ENCODE peak calls at places on chromosome 15, in ten cellular contexts. One of them, this sample, is unnamed.

GRCh38 chr15:49215768-49216739 is 46.0 kb downstream of the GALK2 start:
- DNase-seq in fibroblast of mammary gland: no peak
- DNase-seq in epithelial cell of esophagus: peak; percentile 40
- DNase-seq in heart right ventricle: peak; percentile 45
- DNase-seq in CD8-positive, alpha-beta T cell: no peak
- DNase-seq in A549: peak; percentile 19
- DNase-seq in fibroblast of pulmonary artery: no peak
- DNase-seq in brain microvascular endothelial cell: no peak
- DNase-seq in WTC11: peak; percentile 19
- DNase-seq in heart left ventricle: peak; percentile 84
- DNase-seq in this sample: no peak

GRCh38 chr15:96225642-96226259 is 104.7 kb upstream of the NR2F2 start:
- DNase-seq in CD8-positive, alpha-beta T cell: no peak
- DNase-seq in A549: no peak
- DNase-seq in brain microvascular endothelial cell: no peak
- DNase-seq in fibroblast of mammary gland: no peak
- DNase-seq in heart right ventricle: no peak
- DNase-seq in epithelial cell of esophagus: peak; percentile 72
- DNase-seq in WTC11: no peak
- DNase-seq in fibroblast of pulmonary artery: no peak
- DNase-seq in heart left ventricle: no peak
- DNase-seq in this sample: no peak

GRCh38 chr15:82056900-82057825 is 11.3 kb upstream of the MEX3B start:
- DNase-seq in fibroblast of pulmonary artery: no peak
- DNase-seq in heart left ventricle: no peak
- DNase-seq in fibroblast of mammary gland: no peak
- DNase-seq in CD8-positive, alpha-beta T cell: no peak
- DNase-seq in A549: no peak
- DNase-seq in brain microvascular endothelial cell: no peak
- DNase-seq in heart right ventricle: no peak
- DNase-seq in WTC11: no peak
- DNase-seq in epithelial cell of esophagus: no peak
- DNase-seq in this sample: no peak

GRCh38 chr15:49877871-49878511 is 241.0 kb downstream of the ATP8B4 start:
- DNase-seq in CD8-positive, alpha-beta T cell: no peak
- DNase-seq in A549: no peak
- DNase-seq in brain microvascular endothelial cell: no peak
- DNase-seq in fibroblast of pulmonary artery: peak; percentile 79
- DNase-seq in fibroblast of mammary gland: peak; percentile 83
- DNase-seq in heart right ventricle: no peak
- DNase-seq in heart left ventricle: no peak
- DNase-seq in epithelial cell of esophagus: no peak
- DNase-seq in WTC11: no peak
- DNase-seq in this sample: no peak

GRCh38 chr15:38699633-38700230 is 135.1 kb upstream of the RASGRP1 start:
- DNase-seq in WTC11: peak; percentile 67
- DNase-seq in heart right ventricle: peak; percentile 55
- DNase-seq in CD8-positive, alpha-beta T cell: peak; percentile 70
- DNase-seq in fibroblast of mammary gland: peak; percentile 68
- DNase-seq in fibroblast of pulmonary artery: peak; percentile 77
- DNase-seq in epithelial cell of esophagus: peak; percentile 79
- DNase-seq in A549: peak; percentile 61
- DNase-seq in heart left ventricle: peak; percentile 34
- DNase-seq in brain microvascular endothelial cell: peak; percentile 71
- DNase-seq in this sample: peak; percentile 69

GRCh38 chr15:50055333-50056278 is 63.4 kb downstream of the ATP8B4 start:
- DNase-seq in epithelial cell of esophagus: no peak
- DNase-seq in heart left ventricle: peak; percentile 34
- DNase-seq in brain microvascular endothelial cell: peak; percentile 81
- DNase-seq in CD8-positive, alpha-beta T cell: no peak
- DNase-seq in fibroblast of mammary gland: peak; percentile 99
- DNase-seq in A549: no peak
- DNase-seq in heart right ventricle: peak; percentile 25
- DNase-seq in WTC11: no peak
- DNase-seq in fibroblast of pulmonary artery: peak; percentile 93
- DNase-seq in this sample: no peak

GRCh38 chr15:80674245-80674614 is 20.9 kb upstream of the ABHD17C start:
- DNase-seq in fibroblast of pulmonary artery: peak; percentile 59
- DNase-seq in CD8-positive, alpha-beta T cell: no peak
- DNase-seq in brain microvascular endothelial cell: no peak
- DNase-seq in fibroblast of mammary gland: peak; percentile 15
- DNase-seq in epithelial cell of esophagus: peak; percentile 71
- DNase-seq in heart left ventricle: no peak
- DNase-seq in heart right ventricle: no peak
- DNase-seq in WTC11: no peak
- DNase-seq in A549: no peak
- DNase-seq in this sample: no peak

GRCh38 chr15:96264801-96265515 is 65.5 kb upstream of the NR2F2 start:
- DNase-seq in epithelial cell of esophagus: peak; percentile 53
- DNase-seq in WTC11: no peak
- DNase-seq in fibroblast of mammary gland: no peak
- DNase-seq in heart right ventricle: no peak
- DNase-seq in brain microvascular endothelial cell: peak; percentile 72
- DNase-seq in CD8-positive, alpha-beta T cell: no peak
- DNase-seq in fibroblast of pulmonary artery: peak; percentile 28
- DNase-seq in A549: peak; percentile 64
- DNase-seq in heart left ventricle: no peak
- DNase-seq in this sample: no peak

GRCh38 chr15:31065824-31066223 is 35.7 kb downstream of the TRPM1 start:
- DNase-seq in WTC11: no peak
- DNase-seq in fibroblast of mammary gland: no peak
- DNase-seq in A549: no peak
- DNase-seq in brain microvascular endothelial cell: no peak
- DNase-seq in fibroblast of pulmonary artery: no peak
- DNase-seq in epithelial cell of esophagus: peak; percentile 76
- DNase-seq in heart left ventricle: no peak
- DNase-seq in CD8-positive, alpha-beta T cell: no peak
- DNase-seq in heart right ventricle: no peak
- DNase-seq in this sample: no peak

GRCh38 chr15:100454148-100454547 is 74.6 kb downstream of the CERS3 start:
- DNase-seq in A549: no peak
- DNase-seq in brain microvascular endothelial cell: no peak
- DNase-seq in heart left ventricle: no peak
- DNase-seq in CD8-positive, alpha-beta T cell: no peak
- DNase-seq in fibroblast of pulmonary artery: no peak
- DNase-seq in WTC11: no peak
- DNase-seq in fibroblast of mammary gland: no peak
- DNase-seq in epithelial cell of esophagus: no peak
- DNase-seq in heart right ventricle: no peak
- DNase-seq in this sample: no peak

DNA sequence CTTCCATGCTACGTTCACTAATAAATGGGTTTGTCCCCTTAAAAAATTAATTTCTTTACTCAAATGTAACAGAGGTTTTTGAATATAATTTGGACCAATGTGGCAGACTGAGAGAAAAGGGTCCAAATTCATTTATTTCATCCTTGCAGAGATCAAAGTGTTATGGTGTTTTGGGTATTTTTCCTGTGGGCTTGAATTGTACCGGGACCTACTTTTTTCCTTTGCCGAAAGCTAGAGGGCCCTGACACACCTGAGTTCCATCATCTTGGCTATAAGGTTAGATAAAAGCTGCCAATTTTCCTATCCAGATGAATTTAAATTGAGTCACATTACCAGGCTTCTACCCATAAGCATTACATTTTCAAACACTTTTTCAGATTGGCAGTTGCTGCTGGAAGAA is 893 bp downstream of the CCNB2 start:
- DNase-seq in A549: peak; percentile 20
- DNase-seq in heart left ventricle: no peak
- DNase-seq in CD8-positive, alpha-beta T cell: no peak
- DNase-seq in fibroblast of mammary gland: no peak
- DNase-seq in fibroblast of pulmonary artery: no peak
- DNase-seq in WTC11: no peak
- DNase-seq in brain microvascular endothelial cell: no peak
- DNase-seq in heart right ventricle: no peak
- DNase-seq in epithelial cell of esophagus: peak; percentile 28
- DNase-seq in this sample: no peak
- TF ChIP-seq CTCF in A549: peak; percentile 55
- TF ChIP-seq CTCF in heart left ventricle: no peak
- TF ChIP-seq CTCF in CD8-positive, alpha-beta T cell: no peak
- TF ChIP-seq CTCF in fibroblast of mammary gland: peak; percentile 23
- TF ChIP-seq CTCF in fibroblast of pulmonary artery: peak; percentile 6
- TF ChIP-seq CTCF in WTC11: no peak
- TF ChIP-seq CTCF in brain microvascular endothelial cell: peak; percentile 25
- TF ChIP-seq CTCF in heart right ventricle: no peak
- TF ChIP-seq CTCF in epithelial cell of esophagus: peak; percentile 53
- TF ChIP-seq CTCF in this sample: no peak

GRCh38 chr15:63860161-63860954 is 26.6 kb upstream of the HERC1 start:
- DNase-seq in WTC11: no peak
- DNase-seq in epithelial cell of esophagus: no peak
- DNase-seq in heart left ventricle: peak; percentile 30
- DNase-seq in fibroblast of pulmonary artery: no peak
- DNase-seq in A549: no peak
- DNase-seq in heart right ventricle: no peak
- DNase-seq in fibroblast of mammary gland: no peak
- DNase-seq in brain microvascular endothelial cell: no peak
- DNase-seq in CD8-positive, alpha-beta T cell: peak; percentile 58
- DNase-seq in this sample: no peak

GRCh38 chr15:63857459-63857856 is 23.7 kb upstream of the HERC1 start:
- DNase-seq in heart left ventricle: peak; percentile 37
- DNase-seq in heart right ventricle: peak; percentile 20
- DNase-seq in A549: no peak
- DNase-seq in epithelial cell of esophagus: no peak
- DNase-seq in fibroblast of mammary gland: no peak
- DNase-seq in CD8-positive, alpha-beta T cell: no peak
- DNase-seq in WTC11: no peak
- DNase-seq in fibroblast of pulmonary artery: no peak
- DNase-seq in brain microvascular endothelial cell: no peak
- DNase-seq in this sample: no peak

GRCh38 chr15:63856711-63857458 is 23.1 kb upstream of the HERC1 start:
- DNase-seq in heart left ventricle: no peak
- DNase-seq in heart right ventricle: no peak
- DNase-seq in epithelial cell of esophagus: peak; percentile 40
- DNase-seq in WTC11: no peak
- DNase-seq in A549: no peak
- DNase-seq in brain microvascular endothelial cell: peak; percentile 55
- DNase-seq in fibroblast of mammary gland: peak; percentile 21
- DNase-seq in CD8-positive, alpha-beta T cell: no peak
- DNase-seq in fibroblast of pulmonary artery: peak; percentile 73
- DNase-seq in this sample: no peak

GRCh38 chr15:63858881-63859280 is 25.1 kb upstream of the HERC1 start:
- DNase-seq in CD8-positive, alpha-beta T cell: no peak
- DNase-seq in fibroblast of pulmonary artery: peak; percentile 93
- DNase-seq in heart left ventricle: peak; percentile 46
- DNase-seq in heart right ventricle: peak; percentile 48
- DNase-seq in brain microvascular endothelial cell: peak; percentile 87
- DNase-seq in epithelial cell of esophagus: no peak
- DNase-seq in fibroblast of mammary gland: peak; percentile 18
- DNase-seq in A549: no peak
- DNase-seq in WTC11: no peak
- DNase-seq in this sample: no peak

DNA sequence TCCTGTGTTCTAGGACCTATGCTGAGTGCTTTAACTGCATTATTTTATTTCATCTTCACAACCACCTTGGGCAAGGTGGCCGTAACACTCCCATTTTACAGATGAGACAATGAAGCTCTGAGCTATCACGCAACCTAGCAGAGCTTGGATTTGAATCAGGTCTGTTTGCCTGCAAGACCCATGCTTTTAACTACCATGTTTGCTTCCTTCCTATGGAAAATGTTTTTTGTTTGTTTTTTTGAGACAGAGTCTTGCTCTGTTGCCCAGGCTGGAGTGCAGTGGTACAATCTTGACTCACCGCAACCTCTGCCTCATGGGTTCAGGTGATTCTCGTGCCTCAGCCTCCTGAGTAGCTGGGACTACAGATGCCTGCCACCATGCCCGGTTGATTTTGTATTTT is 24.7 kb upstream of the HERC1 start:
- DNase-seq in WTC11: no peak
- DNase-seq in fibroblast of mammary gland: no peak
- DNase-seq in A549: no peak
- DNase-seq in epithelial cell of esophagus: no peak
- DNase-seq in brain microvascular endothelial cell: no peak
- DNase-seq in CD8-positive, alpha-beta T cell: no peak
- DNase-seq in heart right ventricle: no peak
- DNase-seq in heart left ventricle: no peak
- DNase-seq in fibroblast of pulmonary artery: no peak
- DNase-seq in this sample: no peak
- TF ChIP-seq CTCF in WTC11: no peak
- TF ChIP-seq CTCF in fibroblast of mammary gland: no peak
- TF ChIP-seq CTCF in A549: no peak
- TF ChIP-seq CTCF in epithelial cell of esophagus: no peak
- TF ChIP-seq CTCF in brain microvascular endothelial cell: no peak
- TF ChIP-seq CTCF in CD8-positive, alpha-beta T cell: no peak
- TF ChIP-seq CTCF in heart right ventricle: no peak
- TF ChIP-seq CTCF in heart left ventricle: no peak
- TF ChIP-seq CTCF in fibroblast of pulmonary artery: no peak
- TF ChIP-seq CTCF in this sample: no peak

DNA sequence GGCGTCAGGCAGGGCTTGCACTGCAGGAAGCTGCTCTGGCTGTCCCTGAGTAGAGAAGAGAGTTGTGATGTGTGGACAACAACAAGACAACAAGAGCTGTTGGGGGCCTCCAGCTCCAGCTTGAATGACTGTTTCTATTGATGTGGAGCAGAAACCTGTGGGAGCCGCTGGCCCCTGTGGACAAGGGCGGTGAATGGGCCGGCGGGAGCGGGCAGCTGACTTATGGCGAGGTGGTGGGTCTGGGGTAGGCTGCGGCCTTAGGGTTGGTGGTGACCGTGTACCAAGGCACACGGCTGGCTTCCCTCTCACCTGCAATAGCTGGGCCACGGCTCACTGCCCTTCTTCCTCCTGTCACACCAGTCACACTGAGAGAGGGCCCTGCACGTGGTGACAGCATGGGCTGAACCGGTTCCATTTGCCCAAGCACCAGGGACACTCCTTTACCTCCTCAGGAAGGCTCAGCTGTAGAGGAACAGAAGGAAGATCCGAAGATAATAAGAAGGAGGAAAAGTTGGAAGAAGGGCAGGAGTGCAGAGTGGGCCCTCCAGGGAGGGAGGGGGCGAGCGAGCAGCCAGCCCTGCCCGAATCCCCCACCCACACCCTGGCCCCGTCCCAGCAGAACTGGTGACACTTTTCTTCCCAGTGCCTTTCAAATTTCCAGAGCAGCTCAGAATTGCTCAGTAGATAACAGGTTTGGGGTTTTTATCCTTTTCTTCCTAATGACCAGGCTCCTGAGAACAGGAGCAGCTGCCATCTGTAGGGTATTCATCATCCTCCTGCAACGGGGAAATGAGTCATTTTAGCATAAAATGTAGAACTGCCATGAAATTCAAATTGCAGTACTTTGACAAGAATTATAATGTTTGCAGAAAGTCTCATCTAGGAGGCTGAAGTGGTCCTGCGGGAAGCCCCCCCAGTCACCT is 136.9 kb downstream of the TJP1 start:
- DNase-seq in WTC11: no peak
- DNase-seq in CD8-positive, alpha-beta T cell: no peak
- DNase-seq in fibroblast of pulmonary artery: peak; percentile 55
- DNase-seq in heart left ventricle: no peak
- DNase-seq in brain microvascular endothelial cell: peak; percentile 33
- DNase-seq in epithelial cell of esophagus: peak; percentile 46
- DNase-seq in fibroblast of mammary gland: peak; percentile 72
- DNase-seq in A549: no peak
- DNase-seq in heart right ventricle: no peak
- DNase-seq in this sample: no peak
- TF ChIP-seq CTCF in WTC11: no peak
- TF ChIP-seq CTCF in CD8-positive, alpha-beta T cell: no peak
- TF ChIP-seq CTCF in fibroblast of pulmonary artery: no peak
- TF ChIP-seq CTCF in heart left ventricle: no peak
- TF ChIP-seq CTCF in brain microvascular endothelial cell: no peak
- TF ChIP-seq CTCF in epithelial cell of esophagus: no peak
- TF ChIP-seq CTCF in fibroblast of mammary gland: no peak
- TF ChIP-seq CTCF in A549: no peak
- TF ChIP-seq CTCF in heart right ventricle: no peak
- TF ChIP-seq CTCF in this sample: no peak

GRCh38 chr15:84023636-84024035 is 211.9 kb upstream of the GOLGA6L4 start:
- DNase-seq in A549: peak; percentile 51
- DNase-seq in epithelial cell of esophagus: peak; percentile 54
- DNase-seq in CD8-positive, alpha-beta T cell: no peak
- DNase-seq in WTC11: peak; percentile 43
- DNase-seq in heart right ventricle: peak; percentile 24
- DNase-seq in fibroblast of mammary gland: peak; percentile 62
- DNase-seq in heart left ventricle: peak; percentile 47
- DNase-seq in fibroblast of pulmonary artery: peak; percentile 66
- DNase-seq in brain microvascular endothelial cell: peak; percentile 18
- DNase-seq in this sample: no peak
- TF ChIP-seq CTCF in A549: peak; percentile 23
- TF ChIP-seq CTCF in epithelial cell of esophagus: peak; percentile 69
- TF ChIP-seq CTCF in CD8-positive, alpha-beta T cell: no peak
- TF ChIP-seq CTCF in WTC11: peak; percentile 47
- TF ChIP-seq CTCF in heart right ventricle: peak; percentile 53
- TF ChIP-seq CTCF in fibroblast of mammary gland: peak; percentile 86
- TF ChIP-seq CTCF in heart left ventricle: peak; percentile 49
- TF ChIP-seq CTCF in fibroblast of pulmonary artery: peak; percentile 78
- TF ChIP-seq CTCF in brain microvascular endothelial cell: peak; percentile 75
- TF ChIP-seq CTCF in this sample: peak; percentile 61